ENCODE peak calls at places on chromosome 17, in four cellular contexts. V is sigmoid colon, Q is substantia nigra, X is H54. I is an unnamed sample.

GRCh38 chr17:64787255-64787920 is 125.3 kb upstream of the SMURF2 start:
- DNase-seq in Q (no peak), V (peak; percentile 48), X (no peak), I (no peak)

GRCh38 chr17:36920032-36921000 is 17.0 kb upstream of the LHX1 start:
- DNase-seq in X (peak; percentile 87), V (no peak), Q (no peak), I (no peak)

GRCh38 chr17:29196784-29197515 is 16.8 kb upstream of the MYO18A start:
- DNase-seq in X (no peak), Q (no peak), V (no peak), I (no peak)

GRCh38 chr17:68456529-68457167 is 648 bp downstream of the WIPI1 start:
- DNase-seq in Q (peak; percentile 57), V (peak; percentile 92), X (peak; percentile 82), I (peak; percentile 81)

GRCh38 chr17:17884281-17885028 is 47.7 kb upstream of the SREBF1 start:
- DNase-seq in V (no peak), X (no peak), Q (no peak), I (no peak)

GRCh38 chr17:40956401-40957254 is 10.1 kb downstream of the KRT39 start:
- DNase-seq in Q (no peak), X (peak; percentile 45), V (no peak), I (no peak)

GRCh38 chr17:70905796-70906195 is 736.5 kb downstream of the KCNJ2 start:
- DNase-seq in Q (peak; percentile 4), V (no peak), X (peak; percentile 50), I (peak; percentile 66)

GRCh38 chr17:57612202-57613071 is 132.7 kb downstream of the CCDC182 start:
- DNase-seq in Q (no peak), X (no peak), V (no peak), I (no peak)

GRCh38 chr17:15655162-15655561 is 28.9 kb downstream of the TRIM16 start:
- DNase-seq in Q (no peak), V (no peak), X (no peak), I (no peak)

GRCh38 chr17:33330877-33331276 is 37.8 kb upstream of the ASIC2 start:
- DNase-seq in X (no peak), Q (no peak), V (no peak), I (no peak)

GRCh38 chr17:36600936-36601302 is 464 bp upstream of the MRM1 start:
- DNase-seq in X (no peak), V (no peak), Q (no peak), I (no peak)

GRCh38 chr17:75872434-75873351 is 5.7 kb downstream of the TRIM47 start:
- DNase-seq in X (peak; percentile 95), V (peak; percentile 95), Q (peak; percentile 65), I (peak; percentile 79)

GRCh38 chr17:5531019-5531418 is 44.7 kb downstream of the MIS12 start:
- DNase-seq in Q (no peak), X (no peak), V (no peak), I (no peak)

GRCh38 chr17:50687200-50688066 is 20.3 kb downstream of the ANKRD40 start:
- DNase-seq in V (peak; percentile 74), X (no peak), Q (no peak), I (no peak)